ENCODE peak calls at places on chromosomes 12 and 14, in four cellular contexts. V is SK-N-SH, X is K562, J is GM12878. S is an unnamed sample.

GRCh38 chr12:27343255-27344000 is 10.8 kb downstream of the BMAL2 start:
- DNase-seq in V (no peak), X (no peak), J (no peak), S (no peak)

GRCh38 chr12:98355322-98355721 is 160.1 kb upstream of the TMPO start:
- DNase-seq in V (no peak), X (no peak), J (no peak), S (no peak)

GRCh38 chr12:38906482-38907170 is 1.2 kb upstream of the CPNE8 start:
- DNase-seq in V (peak), X (peak), J (peak), S (peak)

GRCh38 chr12:108828774-108829173 is 28.6 kb downstream of the SSH1 start:
- DNase-seq in V (no peak), X (no peak), J (no peak), S (no peak)

GRCh38 chr12:127125607-127126259 is 1141.2 kb upstream of the TMEM132C start:
- DNase-seq in V (no peak), X (peak), J (peak), S (no peak)

GRCh38 chr12:103848917-103849491 is 8.0 kb upstream of the NT5DC3 start:
- DNase-seq in V (no peak), X (no peak), J (no peak), S (no peak)

GRCh38 chr14:91963465-91963864 is 16.0 kb upstream of the FBLN5 start:
- DNase-seq in V (no peak), X (no peak), J (no peak), S (no peak)

GRCh38 chr14:102949801-102950451 is 27.5 kb downstream of the AMN start:
- DNase-seq in V (no peak), X (no peak), J (no peak), S (no peak)

GRCh38 chr12:111685322-111685810 is 390 bp downstream of the BRAP start:
- DNase-seq in V (no peak), X (peak), J (no peak), S (no peak)

GRCh38 chr12:5622280-5622679 is 190.4 kb downstream of the NTF3 start:
- DNase-seq in V (no peak), X (no peak), J (no peak), S (no peak)

GRCh38 chr12:94818970-94819369 is 168.6 kb upstream of the TMCC3 start:
- DNase-seq in V (no peak), X (no peak), J (no peak), S (no peak)

GRCh38 chr12:127342861-127343260 is 924.1 kb upstream of the TMEM132C start:
- DNase-seq in V (no peak), X (no peak), J (no peak), S (no peak)

GRCh38 chr14:61191751-61192150 is 89.4 kb downstream of the TMEM30B start:
- DNase-seq in V (no peak), X (no peak), J (no peak), S (no peak)

GRCh38 chr14:96902004-96902403 is 104.8 kb downstream of the VRK1 start:
- DNase-seq in V (no peak), X (no peak), J (no peak), S (no peak)
- TF ChIP-seq USF1 in V (no peak), X (no peak), J (no peak), S (no peak)

DNA sequence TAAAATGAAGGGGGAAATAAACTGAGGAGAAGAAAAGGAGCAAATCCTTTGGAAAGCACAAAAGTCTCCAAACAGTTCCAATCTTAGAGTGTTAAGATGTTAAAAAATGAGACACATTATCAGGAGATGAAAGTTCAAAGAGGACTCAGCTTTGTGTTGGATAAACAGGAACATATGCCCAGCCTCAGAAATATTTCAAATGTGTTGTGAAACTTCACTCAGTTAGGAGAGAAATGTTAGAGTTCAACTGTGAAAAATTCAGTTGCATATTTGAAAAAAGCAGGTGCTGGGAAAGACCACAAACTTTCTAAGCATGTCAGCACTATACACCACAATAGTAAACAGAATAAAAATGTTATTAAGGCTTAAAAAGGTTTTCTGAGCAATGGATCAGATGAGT is 136.8 kb upstream of the PRKD1 start:
- DNase-seq in V (no peak), X (no peak), J (no peak), S (no peak)
- TF ChIP-seq USF1 in V (no peak), X (no peak), J (no peak), S (no peak)

DNA sequence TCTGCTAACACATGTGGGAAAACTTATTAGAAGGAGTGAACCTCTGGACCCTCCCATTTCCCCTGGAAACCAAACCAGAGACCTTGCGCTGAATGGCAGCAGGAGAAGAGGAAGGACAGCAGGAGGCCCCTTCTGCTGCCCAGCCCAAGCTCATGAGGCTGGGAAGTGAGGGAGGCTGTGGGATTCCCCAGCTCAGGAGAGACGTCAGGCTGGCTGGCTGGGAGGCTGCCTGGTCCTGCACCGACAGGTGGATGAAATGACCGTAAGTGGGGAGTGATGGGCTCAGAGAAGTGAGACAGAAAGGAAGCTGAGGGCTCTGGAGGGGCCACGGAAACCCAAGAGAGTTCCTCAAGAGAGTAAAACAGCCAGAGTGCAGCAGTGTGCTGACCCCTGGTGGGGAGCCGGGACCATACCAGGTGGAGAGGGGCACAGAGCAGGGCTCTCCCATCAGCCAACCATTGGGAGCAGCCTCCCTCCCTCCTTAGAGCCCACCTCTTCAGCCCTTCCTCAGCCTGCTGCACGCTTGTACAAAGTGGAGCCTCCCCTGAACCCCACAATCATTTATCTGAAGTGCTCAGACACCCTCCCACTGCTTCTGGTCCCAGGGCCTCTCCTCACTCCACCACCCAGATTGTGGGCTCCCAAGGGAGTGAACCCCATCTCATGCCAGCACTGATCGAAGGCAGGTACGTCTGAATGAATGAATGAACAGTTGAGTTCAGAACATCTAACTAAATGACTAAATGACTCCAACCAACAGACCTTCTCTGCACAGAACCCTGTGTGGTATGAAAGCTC is 14.0 kb downstream of the TAMALIN start:
- DNase-seq in V (peak), X (peak), J (no peak), S (peak)
- TF ChIP-seq USF1 in V (no peak), X (no peak), J (no peak), S (no peak)

GRCh38 chr14:87813691-87814090 is 179.3 kb downstream of the GALC start:
- DNase-seq in V (no peak), X (no peak), J (no peak), S (no peak)

GRCh38 chr14:87813211-87813610 is 179.8 kb downstream of the GALC start:
- DNase-seq in V (no peak), X (no peak), J (no peak), S (no peak)

GRCh38 chr14:87811246-87811645 is 181.7 kb downstream of the GALC start:
- DNase-seq in V (no peak), X (no peak), J (no peak), S (no peak)

GRCh38 chr14:87815121-87815520 is 177.9 kb downstream of the GALC start:
- DNase-seq in V (no peak), X (no peak), J (no peak), S (no peak)

DNA sequence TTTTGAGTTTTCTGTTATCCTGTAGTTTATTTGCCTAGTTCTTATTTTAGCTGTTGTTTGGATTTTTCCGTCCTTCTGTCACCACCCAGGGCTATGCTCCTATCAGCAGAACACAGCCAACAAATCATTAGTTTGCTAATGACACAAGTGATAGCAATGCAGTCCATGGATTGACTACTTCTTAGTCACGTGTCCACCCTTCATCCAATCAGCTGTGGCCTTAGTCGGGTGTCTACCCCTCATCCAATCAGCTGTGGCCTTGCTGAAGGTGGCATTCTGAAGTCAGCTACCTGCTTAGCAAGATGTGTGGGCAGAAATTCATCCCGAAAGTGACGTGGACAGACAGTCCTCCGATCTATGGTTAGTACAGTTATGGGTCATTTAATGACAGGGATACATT is 182.3 kb downstream of the GALC start:
- DNase-seq in V (peak), X (no peak), J (no peak), S (no peak)
- TF ChIP-seq USF1 in V (peak), X (no peak), J (no peak), S (no peak)

DNA sequence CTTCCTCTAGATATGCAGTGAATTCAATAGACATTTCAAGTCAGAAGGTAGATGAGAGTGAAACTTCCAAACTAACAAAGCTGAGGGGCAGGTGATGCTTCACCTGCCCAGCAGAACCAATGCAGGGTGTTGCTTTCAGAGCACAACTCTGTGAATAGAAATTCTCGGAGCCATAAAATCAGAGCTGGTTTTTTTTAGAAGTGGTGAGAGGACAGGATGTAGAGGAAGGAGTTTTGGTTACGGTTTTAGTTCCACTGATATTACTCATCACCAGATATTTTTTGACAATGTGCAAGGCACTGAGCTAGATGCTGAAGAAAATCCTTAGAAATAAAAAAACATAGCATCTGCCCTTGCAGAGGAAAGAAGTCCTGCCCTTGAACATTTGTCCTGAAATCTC is 62.2 kb downstream of the BMP4 start:
- DNase-seq in V (no peak), X (no peak), J (no peak), S (no peak)
- TF ChIP-seq USF1 in V (no peak), X (no peak), J (no peak), S (no peak)

DNA sequence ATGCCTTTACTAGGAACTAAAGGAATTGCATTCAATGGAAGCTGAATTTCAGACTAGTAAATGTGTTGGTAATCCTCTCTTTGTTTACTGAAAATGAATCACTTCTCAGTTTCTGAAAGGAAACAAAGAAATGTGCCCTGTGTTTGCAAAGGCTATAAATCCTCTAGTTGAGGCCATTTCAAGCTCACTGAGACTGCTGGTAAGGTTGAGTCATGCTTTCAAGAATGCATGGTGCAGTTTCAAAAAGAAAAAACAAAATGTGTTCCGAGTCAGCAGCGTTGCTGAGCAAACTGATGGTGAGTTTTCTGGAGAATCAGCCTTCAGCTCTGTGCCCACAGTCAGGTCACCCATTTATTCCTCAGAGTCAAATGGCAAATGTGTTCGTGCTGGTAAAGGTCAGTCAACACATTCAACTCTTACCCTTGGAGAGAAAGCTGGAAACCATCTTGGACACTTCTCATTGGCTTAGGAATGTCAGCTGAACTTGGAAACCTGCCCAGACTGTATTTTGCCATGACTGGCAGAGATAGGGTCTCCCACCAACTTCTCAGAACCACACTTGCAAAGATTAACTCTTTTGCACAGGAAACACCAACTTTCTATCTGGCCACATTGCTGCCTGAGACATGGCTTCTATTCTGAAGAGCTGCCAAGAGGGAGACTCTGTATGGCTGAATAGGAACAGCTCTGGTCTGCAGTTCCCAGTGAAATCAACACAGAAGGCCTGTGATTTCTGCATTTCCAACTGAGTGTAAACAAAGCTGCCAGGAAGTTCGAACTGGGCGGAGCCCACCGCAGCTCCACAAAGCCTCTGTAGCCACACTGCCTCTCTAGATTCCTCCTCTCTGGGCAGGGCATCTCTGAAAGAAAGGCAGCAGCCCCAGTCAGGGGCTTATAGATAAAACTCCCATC is 484.4 kb downstream of the ATP23 start:
- DNase-seq in V (no peak), X (no peak), J (peak), S (peak)
- TF ChIP-seq USF1 in V (peak), X (no peak), J (no peak), S (peak)

DNA sequence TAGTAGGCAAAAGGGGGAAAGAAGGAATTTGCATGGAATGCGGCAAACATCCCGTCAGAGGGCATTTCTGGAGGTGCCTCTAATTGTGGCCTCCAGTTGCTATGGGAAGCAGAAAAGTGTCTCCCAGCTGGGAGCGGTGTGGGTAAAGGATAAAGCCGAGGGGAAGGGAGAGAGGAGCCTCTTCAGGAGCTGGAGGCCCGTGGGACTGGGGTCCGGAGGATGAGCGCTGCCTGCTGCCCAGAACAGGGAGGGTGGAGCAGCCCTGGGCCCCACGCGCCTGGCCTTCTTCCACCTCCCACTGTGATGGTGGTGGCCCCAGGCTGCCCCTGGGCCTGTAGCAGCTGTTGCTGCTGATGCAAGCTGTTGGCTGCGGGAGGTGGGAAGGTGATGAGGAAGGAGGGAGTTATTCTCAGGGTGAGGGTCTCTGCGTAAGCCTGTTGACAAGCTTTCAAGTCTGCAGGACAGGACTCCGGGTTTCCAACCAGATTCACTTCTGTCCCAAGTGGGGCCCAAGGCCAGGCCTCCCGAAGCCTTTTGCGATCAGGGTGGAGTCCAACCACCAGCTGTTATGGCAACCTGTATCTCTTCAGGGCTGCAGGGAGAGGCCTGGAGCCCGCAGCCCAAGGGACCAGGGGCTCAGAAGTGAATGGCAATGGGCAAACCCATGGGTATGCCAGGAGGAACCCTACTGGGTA is 19.1 kb upstream of the PGF start:
- DNase-seq in V (no peak), X (no peak), J (no peak), S (peak)
- TF ChIP-seq USF1 in V (no peak), X (no peak), J (no peak), S (no peak)

S was measured in WTC11.